ENCODE peak calls at places on chromosomes 1 and 21, in nine cellular contexts. M, U, K, O, I, F, W, A and Z are unnamed samples.

GRCh38 chr1:186722711-186723309 is 42.6 kb upstream of the PTGS2 start:
- DNase-seq in M (peak), U (peak), K (peak), O (no peak), I (peak), F (no peak), W (peak), A (no peak), Z (no peak)

GRCh38 chr1:55589656-55590297 is 374.6 kb upstream of the USP24 start:
- DNase-seq in M (peak), U (no peak), K (no peak), O (no peak), I (no peak), F (no peak), W (no peak), A (no peak), Z (no peak)

GRCh38 chr21:29538115-29538514 is 239.4 kb downstream of the BACH1 start:
- DNase-seq in M (peak), U (no peak), K (peak), O (no peak), I (peak), F (no peak), W (no peak), A (no peak), Z (peak)

GRCh38 chr21:14863745-14864210 is 201.0 kb downstream of the NRIP1 start:
- DNase-seq in M (no peak), U (peak), K (peak), O (no peak), I (no peak), F (no peak), W (no peak), A (no peak), Z (no peak)

GRCh38 chr1:201585099-201585498 is 46.2 kb downstream of the NAV1 start:
- DNase-seq in M (no peak), U (no peak), K (peak), O (no peak), I (no peak), F (no peak), W (no peak), A (no peak), Z (no peak)

GRCh38 chr1:161189036-161189435 is 9.8 kb downstream of the ADAMTS4 start:
- DNase-seq in M (peak), U (no peak), K (no peak), O (no peak), I (no peak), F (no peak), W (no peak), A (no peak), Z (no peak)

GRCh38 chr1:212987702-212988322 is 27.9 kb downstream of the ANGEL2 start:
- DNase-seq in M (peak), U (no peak), K (peak), O (no peak), I (peak), F (no peak), W (no peak), A (no peak), Z (no peak)

GRCh38 chr1:111511362-111511761 is 7.9 kb upstream of the ADORA3 start:
- DNase-seq in M (no peak), U (no peak), K (no peak), O (no peak), I (no peak), F (no peak), W (no peak), A (no peak), Z (no peak)

GRCh38 chr21:42163511-42163863 is 55.5 kb upstream of the ABCG1 start:
- DNase-seq in M (no peak), U (no peak), K (no peak), O (no peak), I (no peak), F (peak), W (no peak), A (no peak), Z (no peak)

GRCh38 chr1:171590022-171590421 is 32.0 kb upstream of the MYOCOS start:
- DNase-seq in M (no peak), U (no peak), K (peak), O (no peak), I (peak), F (no peak), W (no peak), A (no peak), Z (peak)

GRCh38 chr1:55285849-55286248 is 70.7 kb upstream of the USP24 start:
- DNase-seq in M (no peak), U (no peak), K (no peak), O (no peak), I (no peak), F (no peak), W (no peak), A (no peak), Z (no peak)

GRCh38 chr1:180842052-180842451 is 70.6 kb upstream of the KIAA1614 start:
- DNase-seq in M (peak), U (no peak), K (peak), O (no peak), I (peak), F (no peak), W (no peak), A (no peak), Z (peak)

GRCh38 chr1:87113313-87113712 is 198.9 kb downstream of the HS2ST1 start:
- DNase-seq in M (peak), U (no peak), K (peak), O (no peak), I (peak), F (no peak), W (no peak), A (no peak), Z (peak)

GRCh38 chr1:113517346-113517745 is 127.0 kb downstream of the MAGI3 start:
- DNase-seq in M (no peak), U (no peak), K (no peak), O (no peak), I (no peak), F (no peak), W (no peak), A (no peak), Z (no peak)

GRCh38 chr21:23936224-23936623 is 1671.1 kb downstream of the MRPL39 start:
- DNase-seq in M (no peak), U (peak), K (no peak), O (no peak), I (peak), F (no peak), W (peak), A (no peak), Z (peak)

GRCh38 chr1:244800821-244801220 is 34.6 kb upstream of the COX20 start:
- DNase-seq in M (no peak), U (no peak), K (no peak), O (no peak), I (no peak), F (no peak), W (no peak), A (no peak), Z (no peak)

GRCh38 chr1:226309398-226310122 is 596 bp upstream of the LIN9 start:
- DNase-seq in M (peak), U (no peak), K (peak), O (peak), I (no peak), F (no peak), W (peak), A (peak), Z (no peak)

GRCh38 chr1:5744911-5745431 is 247.3 kb downstream of the NPHP4 start:
- DNase-seq in M (no peak), U (no peak), K (no peak), O (peak), I (no peak), F (peak), W (peak), A (no peak), Z (no peak)

GRCh38 chr1:215517441-215517891 is 49.6 kb upstream of the KCTD3 start:
- DNase-seq in M (no peak), U (peak), K (peak), O (no peak), I (peak), F (no peak), W (peak), A (no peak), Z (peak)

GRCh38 chr1:3890389-3891328 is 9.4 kb downstream of the C1orf174 start:
- DNase-seq in M (no peak), U (no peak), K (no peak), O (no peak), I (no peak), F (no peak), W (no peak), A (no peak), Z (no peak)

GRCh38 chr1:84101204-84101603 is 42.9 kb upstream of the PRKACB start:
- DNase-seq in M (no peak), U (peak), K (no peak), O (no peak), I (no peak), F (no peak), W (no peak), A (no peak), Z (no peak)

GRCh38 chr1:64595871-64596515 is 126.1 kb downstream of the CACHD1 start:
- DNase-seq in M (no peak), U (no peak), K (no peak), O (no peak), I (no peak), F (no peak), W (no peak), A (no peak), Z (no peak)

GRCh38 chr1:43582162-43582566 is 51.5 kb downstream of the PTPRF start:
- DNase-seq in M (peak), U (peak), K (peak), O (no peak), I (peak), F (no peak), W (peak), A (no peak), Z (peak)

GRCh38 chr1:210937846-210938245 is 196.1 kb downstream of the KCNH1 start:
- DNase-seq in M (no peak), U (no peak), K (no peak), O (no peak), I (no peak), F (no peak), W (no peak), A (no peak), Z (no peak)

GRCh38 chr1:241391926-241392710 is 35.1 kb upstream of the RGS7 start:
- DNase-seq in M (no peak), U (no peak), K (no peak), O (peak), I (no peak), F (no peak), W (no peak), A (peak), Z (no peak)

GRCh38 chr1:37151789-37152188 is 117.5 kb upstream of the GRIK3 start:
- DNase-seq in M (no peak), U (no peak), K (no peak), O (no peak), I (no peak), F (peak), W (no peak), A (no peak), Z (no peak)

GRCh38 chr1:52558941-52559340 is 6.0 kb upstream of the TUT4 start:
- DNase-seq in M (no peak), U (no peak), K (no peak), O (no peak), I (no peak), F (no peak), W (no peak), A (no peak), Z (no peak)

GRCh38 chr1:157882560-157882959 is 41.0 kb upstream of the CD5L start:
- DNase-seq in M (no peak), U (no peak), K (no peak), O (no peak), I (no peak), F (no peak), W (no peak), A (no peak), Z (no peak)

GRCh38 chr1:152244576-152244975 is 20.6 kb upstream of the HRNR start:
- DNase-seq in M (peak), U (no peak), K (peak), O (no peak), I (no peak), F (no peak), W (no peak), A (no peak), Z (no peak)

GRCh38 chr21:35882791-35883240 is 177.5 kb downstream of the SETD4 start:
- DNase-seq in M (peak), U (no peak), K (peak), O (no peak), I (no peak), F (no peak), W (no peak), A (no peak), Z (no peak)

GRCh38 chr1:36782785-36783184 is 251.5 kb downstream of the GRIK3 start:
- DNase-seq in M (no peak), U (peak), K (no peak), O (no peak), I (no peak), F (no peak), W (no peak), A (no peak), Z (no peak)

GRCh38 chr1:34066921-34067603 is 98.0 kb downstream of the CSMD2 start:
- DNase-seq in M (peak), U (peak), K (peak), O (no peak), I (peak), F (no peak), W (no peak), A (no peak), Z (peak)